ENCODE peak calls at places on chromosomes 3 and 15, in seven cellular contexts. E is dermis blood vessel endothelial cell; L is stimulated activated CD4-positive, alpha-beta T cell treated with anti-CD3 and anti-CD28 coated beads, Interleukin-12 subunit alpha, Interleukin-12 subunit beta, amount 100 ng/mL, for 4 hours; S is MM.1S; P is Kasumi-1; Z is GM04503; N is RWPE1. C is an unnamed sample.

GRCh38 chr3:101859882-101860281 is 10.6 kb downstream of the NFKBIZ start:
- DNase-seq in Z (no peak), E (no peak), S (no peak), P (no peak), N (no peak), L (no peak), C (no peak)

GRCh38 chr3:20574746-20575145 is 388.7 kb upstream of the SGO1 start:
- DNase-seq in Z (peak; percentile 87), P (no peak), L (no peak), N (no peak), E (peak; percentile 24), S (no peak), C (no peak)

GRCh38 chr3:187136347-187136746 is 2.9 kb downstream of the RPL39L start:
- DNase-seq in L (no peak), N (no peak), E (no peak), Z (no peak), P (no peak), S (no peak), C (no peak)

GRCh38 chr3:126131881-126132750 is 48.2 kb upstream of the SLC41A3 start:
- DNase-seq in N (no peak), E (no peak), S (no peak), Z (no peak), P (no peak), L (no peak), C (no peak)

GRCh38 chr3:81302045-81302444 is 459.4 kb downstream of the GBE1 start:
- DNase-seq in L (no peak), N (peak; percentile 19), Z (no peak), S (peak; percentile 40), E (peak; percentile 78), P (peak; percentile 62), C (peak; percentile 39)

GRCh38 chr15:40523611-40524010 is 41.2 kb downstream of the CCDC32 start:
- DNase-seq in N (no peak), P (no peak), S (no peak), E (no peak), Z (no peak), L (no peak), C (no peak)

GRCh38 chr3:130528120-130528519 is 11.1 kb downstream of the COL6A6 start:
- DNase-seq in P (no peak), Z (no peak), L (no peak), E (no peak), N (no peak), S (no peak), C (no peak)

GRCh38 chr15:58865420-58865880 is 68.0 kb downstream of the SLTM start:
- DNase-seq in E (no peak), P (peak; percentile 36), S (no peak), Z (no peak), N (no peak), L (no peak), C (no peak)

GRCh38 chr3:67059443-67059842 is 61.3 kb downstream of the KBTBD8 start:
- DNase-seq in L (no peak), Z (no peak), S (no peak), P (no peak), N (no peak), E (no peak), C (no peak)

GRCh38 chr15:73599934-73600333 is 33.3 kb downstream of the NPTN start:
- DNase-seq in N (peak; percentile 50), P (no peak), Z (no peak), E (peak; percentile 32), L (no peak), S (no peak), C (peak; percentile 25)

GRCh38 chr3:139259398-139259797 is 84.4 kb upstream of the MRPS22 start:
- DNase-seq in L (no peak), N (no peak), P (no peak), S (no peak), E (no peak), Z (no peak), C (no peak)

GRCh38 chr3:45644063-45644462 is 45.1 kb upstream of the SACM1L start:
- DNase-seq in N (no peak), S (no peak), P (no peak), Z (no peak), E (peak; percentile 80), L (no peak), C (no peak)

GRCh38 chr15:98713585-98714001 is 65.3 kb downstream of the IGF1R start:
- DNase-seq in N (peak; percentile 18), E (peak; percentile 56), S (peak; percentile 86), Z (no peak), L (no peak), P (no peak), C (peak; percentile 14)

GRCh38 chr3:61173685-61174084 is 77.6 kb downstream of the FHIT start:
- DNase-seq in Z (no peak), L (no peak), E (no peak), N (no peak), S (no peak), P (peak; percentile 14), C (no peak)

GRCh38 chr15:66389098-66389858 is 2.6 kb downstream of the MAP2K1 start:
- DNase-seq in S (peak; percentile 13), P (no peak), E (no peak), N (no peak), L (no peak), Z (no peak), C (no peak)

GRCh38 chr3:21170964-21171363 is 580.0 kb downstream of the ZNF385D start:
- DNase-seq in E (no peak), N (no peak), Z (no peak), P (peak; percentile 78), S (no peak), L (no peak), C (no peak)

GRCh38 chr15:70415330-70415884 is 317.7 kb upstream of the TLE3 start:
- DNase-seq in N (no peak), E (no peak), L (no peak), P (no peak), Z (no peak), S (no peak), C (peak; percentile 30)

GRCh38 chr3:107985496-107985895 is 105.3 kb downstream of the CD47 start:
- DNase-seq in N (no peak), P (no peak), S (no peak), E (peak; percentile 20), L (no peak), Z (no peak), C (no peak)

GRCh38 chr15:91258436-91258779 is 158.4 kb downstream of the SV2B start:
- DNase-seq in Z (no peak), N (no peak), L (no peak), S (no peak), E (no peak), P (peak; percentile 93), C (peak; percentile 17)

GRCh38 chr3:71846189-71846588 is 61.2 kb upstream of the PROK2 start:
- DNase-seq in L (no peak), S (no peak), P (no peak), N (no peak), E (no peak), Z (no peak), C (no peak)

GRCh38 chr15:49178477-49178876 is 8.4 kb downstream of the GALK2 start:
- DNase-seq in S (no peak), L (no peak), E (no peak), N (no peak), Z (no peak), P (no peak), C (no peak)

GRCh38 chr3:46354984-46355383 is 1.1 kb downstream of the CCR2 start:
- DNase-seq in N (no peak), E (no peak), Z (no peak), P (no peak), S (no peak), L (no peak), C (no peak)

GRCh38 chr15:89090791-89091666 is 2.8 kb downstream of the ABHD2 start:
- DNase-seq in L (peak; percentile 37), N (peak; percentile 66), E (peak; percentile 85), P (peak; percentile 97), S (peak; percentile 50), Z (peak; percentile 45), C (peak; percentile 78)

GRCh38 chr3:155367510-155367909 is 74.0 kb upstream of the STRIT1 start:
- DNase-seq in P (no peak), N (no peak), E (no peak), S (peak; percentile 45), Z (no peak), L (no peak), C (no peak)

GRCh38 chr15:81485806-81486205 is 111.8 kb upstream of the TMC3 start:
- DNase-seq in N (no peak), L (no peak), E (peak; percentile 44), Z (no peak), S (no peak), P (no peak), C (no peak)

GRCh38 chr3:73502609-73503560 is 121.9 kb downstream of the PDZRN3 start:
- DNase-seq in N (peak; percentile 40), E (peak; percentile 72), P (peak; percentile 78), Z (peak; percentile 73), S (peak; percentile 86), L (peak; percentile 33), C (peak; percentile 60)

GRCh38 chr3:195260286-195260905 is 10.6 kb downstream of the XXYLT1 start:
- DNase-seq in N (no peak), S (peak; percentile 56), E (peak; percentile 55), Z (no peak), P (peak; percentile 47), L (no peak), C (peak; percentile 83)

GRCh38 chr15:101523560-101523940 is 34.0 kb upstream of the PCSK6 start:
- DNase-seq in E (no peak), N (no peak), S (no peak), P (no peak), Z (no peak), L (no peak), C (no peak)

GRCh38 chr3:24299236-24299635 is 195.4 kb downstream of the THRB start:
- DNase-seq in N (peak; percentile 11), Z (no peak), L (no peak), S (no peak), P (no peak), E (no peak), C (no peak)

GRCh38 chr3:36909666-36910065 is 35.2 kb downstream of the TRANK1 start:
- DNase-seq in S (no peak), N (no peak), E (no peak), P (no peak), L (no peak), Z (no peak), C (no peak)